ENCODE peak calls at places on chromosomes 5 and 9, in ten cellular contexts. H is adrenal gland, W is upper lobe of left lung, V is foreskin fibroblast, Z is fibroblast of the aortic adventitia, L is hepatocyte, X is ascending aorta, E is GM06990, Q is fibroblast of mammary gland, D is mesenchymal stem cell. J is an unnamed sample.

GRCh38 chr5:120852222-120852860 is 388.2 kb downstream of the PRR16 start:
- DNase-seq in H (no peak), W (no peak), V (no peak), Z (no peak), L (no peak), X (no peak), E (no peak), Q (no peak), D (no peak), J (no peak)

GRCh38 chr5:133299021-133299420 is 247.2 kb downstream of the HSPA4 start:
- DNase-seq in H (no peak), W (no peak), V (no peak), Z (no peak), L (no peak), X (no peak), E (no peak), Q (no peak), D (no peak), J (no peak)

GRCh38 chr9:117929873-117930272 is 225.7 kb downstream of the TLR4 start:
- DNase-seq in H (no peak), W (no peak), V (peak; percentile 5), Z (no peak), L (no peak), X (no peak), E (no peak), Q (no peak), D (no peak), J (no peak)

GRCh38 chr5:103645816-103646215 is 83.2 kb upstream of the NUDT12 start:
- DNase-seq in H (no peak), W (no peak), V (no peak), Z (no peak), L (no peak), X (no peak), E (no peak), Q (no peak), D (no peak), J (no peak)

GRCh38 chr9:94874316-94874715 is 147.8 kb downstream of the AOPEP start:
- DNase-seq in H (no peak), W (no peak), V (peak; percentile 81), Z (peak; percentile 94), L (no peak), X (no peak), E (no peak), Q (peak; percentile 87), D (no peak), J (no peak)

GRCh38 chr9:106799146-106799545 is 63.8 kb upstream of the ZNF462 start:
- DNase-seq in H (no peak), W (no peak), V (peak; percentile 87), Z (peak; percentile 49), L (no peak), X (no peak), E (no peak), Q (peak; percentile 88), D (peak; percentile 60), J (no peak)

GRCh38 chr5:98770911-98771322 is 2.5 kb upstream of the RGMB start:
- DNase-seq in H (no peak), W (no peak), V (no peak), Z (peak; percentile 58), L (no peak), X (no peak), E (no peak), Q (no peak), D (no peak), J (no peak)

GRCh38 chr5:106423109-106423897 is 1247.4 kb downstream of the EFNA5 start:
- DNase-seq in H (no peak), W (peak; percentile 29), V (no peak), Z (no peak), L (no peak), X (no peak), E (no peak), Q (no peak), D (no peak), J (no peak)

DNA sequence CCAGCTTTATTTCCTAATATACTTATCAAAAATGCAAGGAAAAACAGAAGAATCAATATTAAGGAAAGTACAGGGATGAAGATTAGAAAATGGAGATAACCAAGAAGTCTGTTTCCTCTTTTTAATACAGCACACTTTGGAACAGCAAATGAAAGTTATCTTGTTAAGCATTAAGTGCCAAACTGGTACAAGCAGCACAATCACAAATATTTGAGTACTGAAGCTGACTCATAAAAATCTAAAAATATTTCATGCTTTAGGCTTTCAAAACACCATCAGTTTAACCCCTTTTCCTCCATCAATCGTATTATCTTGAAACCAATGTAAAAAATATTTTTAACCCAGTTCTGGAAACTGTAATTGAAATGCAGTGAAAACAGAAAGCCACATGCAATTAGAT is 2.7 kb downstream of the FBXW11 start:
- DNase-seq in H (no peak), W (no peak), V (peak; percentile 20), Z (peak; percentile 63), L (no peak), X (no peak), E (peak; percentile 20), Q (no peak), D (no peak), J (no peak)
- H3K4me3 ChIP-seq in H (no peak overlapping the region), W (peak overlapping the region; percentile 78), V (peak overlapping the region; percentile 94), Z (peak overlapping the region; percentile 19), L (no peak overlapping the region), X (peak overlapping the region; percentile 74), E (no peak overlapping the region), Q (no peak overlapping the region), D (no peak overlapping the region), J (no peak overlapping the region)

GRCh38 chr5:177005619-177006264 is 837 bp downstream of the UIMC1 start:
- DNase-seq in H (peak; percentile 75), W (peak; percentile 93), V (peak; percentile 90), Z (peak; percentile 54), L (peak; percentile 92), X (peak; percentile 84), E (peak; percentile 79), Q (peak; percentile 72), D (peak; percentile 79), J (peak; percentile 72)

GRCh38 chr5:177003649-177004048 is 2.9 kb downstream of the UIMC1 start:
- DNase-seq in H (no peak), W (no peak), V (no peak), Z (no peak), L (no peak), X (no peak), E (no peak), Q (no peak), D (no peak), J (no peak)

GRCh38 chr5:177008716-177009115 is 2.1 kb upstream of the UIMC1 start:
- DNase-seq in H (no peak), W (no peak), V (no peak), Z (peak; percentile 67), L (no peak), X (no peak), E (no peak), Q (no peak), D (peak; percentile 34), J (no peak)

GRCh38 chr5:177006265-177006972 is at the start of gene UIMC1:
- DNase-seq in H (peak; percentile 94), W (peak; percentile 99), V (peak; percentile 98), Z (peak; percentile 88), L (peak; percentile 97), X (peak; percentile 94), E (peak; percentile 98), Q (peak; percentile 89), D (peak; percentile 91), J (peak; percentile 91)

DNA sequence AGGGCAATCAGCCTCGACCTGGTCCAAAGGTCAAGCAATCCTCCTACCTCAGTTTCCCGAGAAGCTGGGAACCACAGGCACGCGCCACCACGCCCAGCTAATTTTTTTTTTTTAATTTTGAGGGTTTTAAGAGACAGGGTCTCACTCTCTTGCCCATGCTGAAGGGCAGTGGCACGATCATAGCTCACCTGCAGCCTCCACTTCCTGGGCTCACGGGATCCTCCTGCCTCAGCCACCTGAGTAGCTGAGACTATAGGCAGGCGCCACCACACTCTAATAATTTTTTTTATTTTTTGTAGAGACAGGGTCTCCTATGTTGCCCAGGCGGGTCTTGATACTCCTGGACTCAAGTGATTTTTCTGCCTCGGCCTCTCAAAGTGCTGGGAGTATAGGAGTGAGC is 1.6 kb downstream of the UIMC1 start:
- DNase-seq in H (no peak), W (no peak), V (no peak), Z (no peak), L (no peak), X (no peak), E (no peak), Q (no peak), D (no peak), J (no peak)
- H3K4me3 ChIP-seq in H (no peak overlapping the region), W (peak overlapping the region; percentile 97), V (peak overlapping the region; percentile 89), Z (peak overlapping the region; percentile 96), L (peak overlapping the region; percentile 89), X (peak overlapping the region; percentile 81), E (peak overlapping the region; percentile 98), Q (peak overlapping the region; percentile 82), D (no peak overlapping the region), J (no peak overlapping the region)

GRCh38 chr5:50744761-50745160 is 78.3 kb downstream of the PARP8 start:
- DNase-seq in H (no peak), W (no peak), V (peak; percentile 48), Z (peak; percentile 74), L (peak; percentile 16), X (no peak), E (peak; percentile 23), Q (peak; percentile 60), D (peak; percentile 85), J (no peak)
- H3K4me3 ChIP-seq in H (peak overlapping the region; percentile 8), W (peak overlapping the region; percentile 39), V (peak overlapping the region; percentile 48), Z (peak overlapping the region; percentile 55), L (peak overlapping the region; percentile 14), X (peak overlapping the region; percentile 56), E (peak overlapping the region; percentile 49), Q (no peak overlapping the region), D (no peak overlapping the region), J (no peak overlapping the region)

GRCh38 chr9:27572918-27573698 is at the start of gene C9orf72:
- DNase-seq in H (peak; percentile 87), W (peak; percentile 98), V (peak; percentile 87), Z (no peak), L (peak; percentile 92), X (peak; percentile 85), E (peak; percentile 83), Q (no peak), D (peak; percentile 80), J (peak; percentile 78)

GRCh38 chr9:27569406-27569805 is 3.9 kb downstream of the C9orf72 start:
- DNase-seq in H (no peak), W (no peak), V (no peak), Z (no peak), L (peak; percentile 23), X (no peak), E (no peak), Q (no peak), D (no peak), J (no peak)

GRCh38 chr9:27572566-27572917 is 739 bp downstream of the C9orf72 start:
- DNase-seq in H (no peak), W (no peak), V (no peak), Z (peak; percentile 32), L (no peak), X (peak; percentile 82), E (no peak), Q (peak; percentile 68), D (peak; percentile 83), J (peak; percentile 69)

GRCh38 chr9:27573699-27574265 is 501 bp upstream of the C9orf72 start:
- DNase-seq in H (peak; percentile 95), W (peak; percentile 48), V (peak; percentile 98), Z (peak; percentile 99), L (peak; percentile 98), X (peak; percentile 99), E (peak; percentile 85), Q (peak; percentile 100), D (peak; percentile 100), J (peak; percentile 98)

DNA sequence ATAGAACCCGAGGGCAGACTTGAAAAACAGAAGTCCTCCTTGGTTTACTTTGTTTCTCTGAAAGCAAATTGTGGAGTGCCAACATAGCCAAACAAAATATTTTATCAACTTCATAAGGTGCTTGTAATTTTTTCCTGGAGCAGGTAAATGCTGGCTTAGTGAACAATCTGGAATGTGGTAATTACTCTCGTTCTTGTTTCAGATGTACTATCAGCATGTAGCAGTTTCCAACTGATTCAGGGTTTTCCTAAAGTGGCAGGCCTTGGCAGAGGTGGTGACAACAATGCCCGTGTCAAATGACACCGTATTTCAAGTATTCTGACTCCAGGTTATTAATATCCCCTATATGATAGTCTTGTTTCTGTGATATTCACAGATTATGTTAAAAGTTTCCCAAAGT is 1.2 kb downstream of the C9orf72 start:
- DNase-seq in H (no peak), W (no peak), V (no peak), Z (no peak), L (no peak), X (no peak), E (no peak), Q (no peak), D (no peak), J (peak; percentile 16)
- H3K4me3 ChIP-seq in H (no peak overlapping the region), W (peak overlapping the region; percentile 77), V (peak overlapping the region; percentile 61), Z (no peak overlapping the region), L (no peak overlapping the region), X (peak overlapping the region; percentile 98), E (no peak overlapping the region), Q (no peak overlapping the region), D (no peak overlapping the region), J (no peak overlapping the region)

J was measured in body of pancreas.